ENCODE peak calls at places on chromosome 4, in ten cellular contexts. One of them, this sample, is unnamed.
A peak's percentile ranks its signal among the peaks of the same experiment; 100 is the strongest.

GRCh38 chr4:22203436-22204011 is 255.0 kb upstream of the KCNIP4 start:
- DNase-seq in AG10803: peak; percentile 4
- DNase-seq in lower lobe of right lung: no peak
- DNase-seq in dorsolateral prefrontal cortex: no peak
- DNase-seq in coronary artery: no peak
- DNase-seq in AG09309: no peak
- DNase-seq in mammary epithelial cell: peak; percentile 48
- DNase-seq in epithelial cell of esophagus: peak; percentile 8
- DNase-seq in cardiac muscle cell: no peak
- DNase-seq in GM12865: peak; percentile 1
- DNase-seq in this sample: peak; percentile 40

GRCh38 chr4:165151734-165152133 is 39.1 kb upstream of the TMEM192 start:
- DNase-seq in AG10803: no peak
- DNase-seq in lower lobe of right lung: no peak
- DNase-seq in dorsolateral prefrontal cortex: no peak
- DNase-seq in coronary artery: no peak
- DNase-seq in AG09309: no peak
- DNase-seq in mammary epithelial cell: peak; percentile 18
- DNase-seq in epithelial cell of esophagus: peak; percentile 56
- DNase-seq in cardiac muscle cell: no peak
- DNase-seq in GM12865: no peak
- DNase-seq in this sample: peak; percentile 54

GRCh38 chr4:174714393-174715211 is 114.4 kb downstream of the GLRA3 start:
- DNase-seq in AG10803: peak; percentile 56
- DNase-seq in lower lobe of right lung: no peak
- DNase-seq in dorsolateral prefrontal cortex: no peak
- DNase-seq in coronary artery: no peak
- DNase-seq in AG09309: peak; percentile 5
- DNase-seq in mammary epithelial cell: peak; percentile 36
- DNase-seq in epithelial cell of esophagus: peak; percentile 78
- DNase-seq in cardiac muscle cell: peak; percentile 53
- DNase-seq in GM12865: peak; percentile 61
- DNase-seq in this sample: peak; percentile 66

GRCh38 chr4:155582971-155583437 is 83.6 kb upstream of the GUCY1A1 start:
- DNase-seq in AG10803: peak; percentile 43
- DNase-seq in lower lobe of right lung: no peak
- DNase-seq in dorsolateral prefrontal cortex: no peak
- DNase-seq in coronary artery: no peak
- DNase-seq in AG09309: no peak
- DNase-seq in mammary epithelial cell: peak; percentile 82
- DNase-seq in epithelial cell of esophagus: peak; percentile 67
- DNase-seq in cardiac muscle cell: no peak
- DNase-seq in GM12865: no peak
- DNase-seq in this sample: peak; percentile 71

GRCh38 chr4:137993232-137993631 is 248.9 kb downstream of the SLC7A11 start:
- DNase-seq in AG10803: peak; percentile 4
- DNase-seq in lower lobe of right lung: no peak
- DNase-seq in dorsolateral prefrontal cortex: no peak
- DNase-seq in coronary artery: no peak
- DNase-seq in AG09309: no peak
- DNase-seq in mammary epithelial cell: peak; percentile 20
- DNase-seq in epithelial cell of esophagus: peak; percentile 67
- DNase-seq in cardiac muscle cell: no peak
- DNase-seq in GM12865: no peak
- DNase-seq in this sample: no peak

GRCh38 chr4:173370130-173370476 is 651 bp upstream of the SAP30 start:
- DNase-seq in AG10803: no peak
- DNase-seq in lower lobe of right lung: peak; percentile 73
- DNase-seq in dorsolateral prefrontal cortex: no peak
- DNase-seq in coronary artery: peak; percentile 91
- DNase-seq in AG09309: no peak
- DNase-seq in mammary epithelial cell: no peak
- DNase-seq in epithelial cell of esophagus: no peak
- DNase-seq in cardiac muscle cell: no peak
- DNase-seq in GM12865: peak; percentile 72
- DNase-seq in this sample: no peak

GRCh38 chr4:39655866-39656265 is 17.2 kb upstream of the SMIM14 start:
- DNase-seq in AG10803: peak; percentile 10
- DNase-seq in lower lobe of right lung: no peak
- DNase-seq in dorsolateral prefrontal cortex: no peak
- DNase-seq in coronary artery: no peak
- DNase-seq in AG09309: no peak
- DNase-seq in mammary epithelial cell: peak; percentile 39
- DNase-seq in epithelial cell of esophagus: no peak
- DNase-seq in cardiac muscle cell: no peak
- DNase-seq in GM12865: peak; percentile 60
- DNase-seq in this sample: peak; percentile 93

GRCh38 chr4:4462970-4463369 is 76.1 kb downstream of the NSG1 start:
- DNase-seq in AG10803: no peak
- DNase-seq in lower lobe of right lung: no peak
- DNase-seq in dorsolateral prefrontal cortex: no peak
- DNase-seq in coronary artery: no peak
- DNase-seq in AG09309: no peak
- DNase-seq in mammary epithelial cell: no peak
- DNase-seq in epithelial cell of esophagus: no peak
- DNase-seq in cardiac muscle cell: no peak
- DNase-seq in GM12865: no peak
- DNase-seq in this sample: no peak

GRCh38 chr4:158715787-158716186 is 7.4 kb downstream of the PPID start:
- DNase-seq in AG10803: no peak
- DNase-seq in lower lobe of right lung: no peak
- DNase-seq in dorsolateral prefrontal cortex: no peak
- DNase-seq in coronary artery: no peak
- DNase-seq in AG09309: no peak
- DNase-seq in mammary epithelial cell: no peak
- DNase-seq in epithelial cell of esophagus: no peak
- DNase-seq in cardiac muscle cell: no peak
- DNase-seq in GM12865: no peak
- DNase-seq in this sample: no peak

GRCh38 chr4:158714937-158715336 is 8.3 kb downstream of the PPID start:
- DNase-seq in AG10803: no peak
- DNase-seq in lower lobe of right lung: no peak
- DNase-seq in dorsolateral prefrontal cortex: no peak
- DNase-seq in coronary artery: no peak
- DNase-seq in AG09309: no peak
- DNase-seq in mammary epithelial cell: no peak
- DNase-seq in epithelial cell of esophagus: no peak
- DNase-seq in cardiac muscle cell: no peak
- DNase-seq in GM12865: no peak
- DNase-seq in this sample: no peak

DNA sequence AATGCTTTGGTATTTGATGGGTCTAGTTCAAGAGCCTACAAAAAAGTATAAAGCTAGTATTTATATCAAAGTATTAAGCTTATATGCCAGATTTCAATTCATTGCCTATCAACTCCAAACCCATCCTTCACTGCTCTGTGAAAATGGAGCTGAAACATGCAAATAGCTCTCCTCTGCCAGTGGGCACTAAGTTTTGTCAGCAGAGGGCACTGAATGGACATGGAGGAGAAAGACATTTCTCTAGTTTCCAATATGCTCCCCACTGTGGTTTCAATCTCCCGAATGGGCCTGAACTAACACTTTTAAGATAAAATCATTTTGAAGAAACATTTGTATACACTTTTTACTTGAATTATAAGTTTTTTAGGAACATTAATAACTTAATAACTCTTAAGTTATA is 12.4 kb downstream of the PPID start:
- DNase-seq in AG10803: peak; percentile 20
- DNase-seq in lower lobe of right lung: no peak
- DNase-seq in dorsolateral prefrontal cortex: no peak
- DNase-seq in coronary artery: no peak
- DNase-seq in AG09309: no peak
- DNase-seq in mammary epithelial cell: no peak
- DNase-seq in epithelial cell of esophagus: peak; percentile 1
- DNase-seq in cardiac muscle cell: no peak
- DNase-seq in GM12865: no peak
- DNase-seq in this sample: peak; percentile 15
- TF ChIP-seq CTCF in AG10803: peak; percentile 43
- TF ChIP-seq CTCF in lower lobe of right lung: no peak
- TF ChIP-seq CTCF in dorsolateral prefrontal cortex: peak; percentile 17
- TF ChIP-seq CTCF in coronary artery: no peak
- TF ChIP-seq CTCF in AG09309: peak; percentile 65
- TF ChIP-seq CTCF in mammary epithelial cell: peak; percentile 15
- TF ChIP-seq CTCF in epithelial cell of esophagus: peak; percentile 32
- TF ChIP-seq CTCF in cardiac muscle cell: peak; percentile 22
- TF ChIP-seq CTCF in GM12865: no peak
- TF ChIP-seq CTCF in this sample: peak; percentile 21

DNA sequence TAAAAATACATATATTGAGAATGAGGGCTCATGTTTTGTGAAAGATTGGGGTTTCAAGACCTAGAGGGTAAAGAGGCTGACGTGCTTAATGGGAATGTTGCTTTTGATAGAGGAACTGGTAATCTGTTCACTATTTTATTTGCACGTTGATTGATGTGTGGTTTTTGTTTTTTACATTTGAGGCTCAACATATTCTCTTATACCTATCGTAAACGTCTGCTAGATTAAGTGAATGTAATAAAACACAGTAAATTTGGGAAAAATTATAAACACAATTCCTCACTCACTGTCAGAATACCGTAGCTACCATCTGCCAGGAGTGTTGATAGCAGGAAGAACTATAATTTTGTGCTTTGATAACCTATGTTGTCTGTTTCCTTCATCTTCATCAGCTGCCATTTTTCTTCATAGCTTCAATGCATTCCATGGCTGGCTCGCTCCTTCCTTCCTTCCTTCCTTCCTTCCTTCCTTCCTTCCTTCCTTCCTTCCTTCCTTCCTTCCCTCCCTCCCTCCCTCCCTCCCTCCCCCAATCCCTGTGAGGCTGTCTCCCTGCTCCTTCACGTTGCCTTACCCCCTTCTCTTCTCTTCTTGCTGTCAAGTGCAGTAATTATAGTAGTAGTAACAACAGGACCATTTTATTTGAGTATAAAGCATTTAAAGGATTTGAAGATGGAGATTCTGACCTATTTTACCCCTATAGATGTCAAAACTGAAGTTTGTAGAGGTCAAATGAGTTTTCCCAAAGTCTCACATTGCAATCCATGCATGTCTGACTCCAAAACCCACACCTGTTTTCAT is 20.3 kb downstream of the KIT start:
- DNase-seq in AG10803: no peak
- DNase-seq in lower lobe of right lung: no peak
- DNase-seq in dorsolateral prefrontal cortex: no peak
- DNase-seq in coronary artery: no peak
- DNase-seq in AG09309: no peak
- DNase-seq in mammary epithelial cell: no peak
- DNase-seq in epithelial cell of esophagus: no peak
- DNase-seq in cardiac muscle cell: no peak
- DNase-seq in GM12865: no peak
- DNase-seq in this sample: no peak
- H3K4me3 ChIP-seq in AG10803: no peak overlapping the region
- H3K4me3 ChIP-seq in lower lobe of right lung: no peak overlapping the region
- H3K4me3 ChIP-seq in dorsolateral prefrontal cortex: no peak overlapping the region
- H3K4me3 ChIP-seq in coronary artery: no peak overlapping the region
- H3K4me3 ChIP-seq in AG09309: no peak overlapping the region
- H3K4me3 ChIP-seq in mammary epithelial cell: no peak overlapping the region
- H3K4me3 ChIP-seq in epithelial cell of esophagus: no peak overlapping the region
- H3K4me3 ChIP-seq in cardiac muscle cell: no peak overlapping the region
- H3K4me3 ChIP-seq in GM12865: no peak overlapping the region
- H3K4me3 ChIP-seq in this sample: no peak overlapping the region

GRCh38 chr4:113907559-113907958 is 71.9 kb downstream of the ARSJ start:
- DNase-seq in AG10803: no peak
- DNase-seq in lower lobe of right lung: no peak
- DNase-seq in dorsolateral prefrontal cortex: no peak
- DNase-seq in coronary artery: no peak
- DNase-seq in AG09309: no peak
- DNase-seq in mammary epithelial cell: no peak
- DNase-seq in epithelial cell of esophagus: no peak
- DNase-seq in cardiac muscle cell: no peak
- DNase-seq in GM12865: no peak
- DNase-seq in this sample: no peak

GRCh38 chr4:113899260-113900177 is 79.9 kb downstream of the ARSJ start:
- DNase-seq in AG10803: no peak
- DNase-seq in lower lobe of right lung: no peak
- DNase-seq in dorsolateral prefrontal cortex: no peak
- DNase-seq in coronary artery: no peak
- DNase-seq in AG09309: no peak
- DNase-seq in mammary epithelial cell: peak; percentile 45
- DNase-seq in epithelial cell of esophagus: no peak
- DNase-seq in cardiac muscle cell: no peak
- DNase-seq in GM12865: peak; percentile 70
- DNase-seq in this sample: no peak

GRCh38 chr4:113905301-113905700 is 74.1 kb downstream of the ARSJ start:
- DNase-seq in AG10803: peak; percentile 61
- DNase-seq in lower lobe of right lung: no peak
- DNase-seq in dorsolateral prefrontal cortex: no peak
- DNase-seq in coronary artery: no peak
- DNase-seq in AG09309: no peak
- DNase-seq in mammary epithelial cell: no peak
- DNase-seq in epithelial cell of esophagus: no peak
- DNase-seq in cardiac muscle cell: no peak
- DNase-seq in GM12865: no peak
- DNase-seq in this sample: no peak

GRCh38 chr4:113901994-113902787 is 77.3 kb downstream of the ARSJ start:
- DNase-seq in AG10803: no peak
- DNase-seq in lower lobe of right lung: peak; percentile 65
- DNase-seq in dorsolateral prefrontal cortex: peak; percentile 87
- DNase-seq in coronary artery: no peak
- DNase-seq in AG09309: no peak
- DNase-seq in mammary epithelial cell: no peak
- DNase-seq in epithelial cell of esophagus: peak; percentile 14
- DNase-seq in cardiac muscle cell: no peak
- DNase-seq in GM12865: no peak
- DNase-seq in this sample: no peak
- TF ChIP-seq CTCF in AG10803: no peak
- TF ChIP-seq CTCF in lower lobe of right lung: peak; percentile 46
- TF ChIP-seq CTCF in dorsolateral prefrontal cortex: no peak
- TF ChIP-seq CTCF in coronary artery: no peak
- TF ChIP-seq CTCF in AG09309: no peak
- TF ChIP-seq CTCF in mammary epithelial cell: peak; percentile 62
- TF ChIP-seq CTCF in epithelial cell of esophagus: peak; percentile 47
- TF ChIP-seq CTCF in cardiac muscle cell: no peak
- TF ChIP-seq CTCF in GM12865: no peak
- TF ChIP-seq CTCF in this sample: no peak

GRCh38 chr4:373062-373839 is 35.6 kb downstream of the ZNF141 start:
- DNase-seq in AG10803: no peak
- DNase-seq in lower lobe of right lung: no peak
- DNase-seq in dorsolateral prefrontal cortex: no peak
- DNase-seq in coronary artery: no peak
- DNase-seq in AG09309: no peak
- DNase-seq in mammary epithelial cell: no peak
- DNase-seq in epithelial cell of esophagus: no peak
- DNase-seq in cardiac muscle cell: no peak
- DNase-seq in GM12865: no peak
- DNase-seq in this sample: no peak

DNA sequence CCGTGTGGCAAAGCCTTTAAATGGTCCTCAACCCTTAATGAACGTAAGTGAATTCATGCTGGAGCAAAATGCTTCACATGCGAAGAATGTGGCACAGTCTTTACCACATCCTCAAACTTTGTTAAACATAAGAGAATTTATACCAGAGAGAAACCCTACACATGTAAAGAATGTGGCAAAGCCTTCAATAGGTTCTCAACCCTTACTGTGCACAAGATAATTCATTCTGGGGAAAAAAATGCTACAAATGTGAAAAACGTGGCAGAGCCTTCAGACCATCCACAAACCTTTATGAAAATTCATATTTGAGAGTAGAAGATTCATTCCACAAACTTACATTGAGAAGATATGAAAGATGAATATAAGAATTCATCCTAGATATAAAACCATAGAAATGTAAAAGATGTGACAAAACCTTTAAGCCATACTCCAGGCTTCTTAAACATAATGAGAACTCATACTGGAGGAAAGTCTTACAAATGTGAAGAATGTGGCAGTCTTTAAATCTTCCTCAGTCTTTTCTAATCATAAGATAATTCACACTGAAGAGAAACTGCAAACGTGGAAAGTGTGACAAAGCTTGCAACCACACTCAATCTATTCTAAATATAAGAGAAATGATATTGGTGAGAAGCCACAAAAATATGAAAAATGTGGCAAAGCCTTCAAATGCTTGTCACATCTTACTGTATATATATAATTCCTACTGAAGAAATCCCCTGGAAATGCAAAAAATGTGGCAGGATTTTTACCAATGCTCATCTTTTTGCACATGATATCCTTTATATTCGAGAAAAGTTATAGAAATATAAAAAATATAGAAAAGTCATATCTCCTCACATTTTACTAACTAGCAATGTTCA is 36.9 kb downstream of the ZNF141 start:
- DNase-seq in AG10803: no peak
- DNase-seq in lower lobe of right lung: no peak
- DNase-seq in dorsolateral prefrontal cortex: no peak
- DNase-seq in coronary artery: no peak
- DNase-seq in AG09309: no peak
- DNase-seq in mammary epithelial cell: no peak
- DNase-seq in epithelial cell of esophagus: no peak
- DNase-seq in cardiac muscle cell: no peak
- DNase-seq in GM12865: no peak
- DNase-seq in this sample: no peak
- H3K4me3 ChIP-seq in AG10803: no peak overlapping the region
- H3K4me3 ChIP-seq in lower lobe of right lung: no peak overlapping the region
- H3K4me3 ChIP-seq in dorsolateral prefrontal cortex: no peak overlapping the region
- H3K4me3 ChIP-seq in coronary artery: no peak overlapping the region
- H3K4me3 ChIP-seq in AG09309: no peak overlapping the region
- H3K4me3 ChIP-seq in mammary epithelial cell: no peak overlapping the region
- H3K4me3 ChIP-seq in epithelial cell of esophagus: no peak overlapping the region
- H3K4me3 ChIP-seq in cardiac muscle cell: no peak overlapping the region
- H3K4me3 ChIP-seq in GM12865: no peak overlapping the region
- H3K4me3 ChIP-seq in this sample: no peak overlapping the region

This sample was measured in fibroblast of mammary gland.